ENCODE peak calls at places on chromosomes 12 and 14, in six cellular contexts. F is CD8-positive, alpha-beta memory T cell; N is upper lobe of right lung; P is GM12878; R is sigmoid colon; V is CD8-positive, alpha-beta T cell. E is an unnamed sample.

GRCh38 chr12:128381961-128382360 is 115.0 kb downstream of the TMEM132C start:
- DNase-seq in N (no peak), F (no peak), V (no peak), R (no peak), P (no peak), E (no peak)

GRCh38 chr12:22407397-22407796 is 72.9 kb upstream of the ST8SIA1 start:
- DNase-seq in P (no peak), R (no peak), N (no peak), V (no peak), F (no peak), E (no peak)

GRCh38 chr14:100067481-100067880 is 2.3 kb downstream of the EVL start:
- DNase-seq in N (no peak), F (no peak), P (no peak), V (no peak), R (no peak), E (no peak)

GRCh38 chr12:51887476-51888315 is at the start of gene ANKRD33:
- DNase-seq in P (no peak), F (no peak), R (peak; percentile 74), V (no peak), N (peak; percentile 79), E (no peak)

GRCh38 chr14:73272393-73272792 is 35.1 kb downstream of the PAPLN start:
- DNase-seq in N (no peak), P (no peak), R (no peak), F (no peak), V (no peak), E (no peak)

GRCh38 chr12:120292411-120292660 is 633 bp upstream of the RNU4-2 start:
- DNase-seq in N (no peak), R (no peak), F (no peak), P (no peak), V (no peak), E (no peak)

GRCh38 chr12:95805864-95806669 is 15.5 kb upstream of the NTN4 start:
- DNase-seq in F (no peak), R (no peak), P (no peak), V (no peak), N (no peak), E (peak; percentile 71)

GRCh38 chr12:32533971-32534590 is 134.7 kb downstream of the FGD4 start:
- DNase-seq in R (peak; percentile 82), F (no peak), P (no peak), V (no peak), N (no peak), E (no peak)

GRCh38 chr12:109815874-109816617 is 17.2 kb downstream of the TRPV4 start:
- DNase-seq in N (no peak), V (no peak), R (no peak), P (no peak), F (no peak), E (no peak)

GRCh38 chr12:94990222-94990621 is 13.3 kb downstream of the NDUFA12 start:
- DNase-seq in F (no peak), N (no peak), R (no peak), P (peak; percentile 41), V (no peak), E (no peak)

GRCh38 chr12:22569253-22569652 is 24.9 kb upstream of the C2CD5 start:
- DNase-seq in V (no peak), F (no peak), P (no peak), R (no peak), N (no peak), E (no peak)

GRCh38 chr14:68896132-68896531 is 83.0 kb downstream of the ACTN1 start:
- DNase-seq in P (no peak), F (no peak), V (no peak), N (no peak), R (no peak), E (no peak)
- H3K27ac ChIP-seq in P (no peak overlapping the region), F (no peak overlapping the region), V (no peak overlapping the region), N (no peak overlapping the region), R (peak overlapping the region; percentile 98), E (no peak overlapping the region)

GRCh38 chr12:49415426-49416040 is 48.3 kb downstream of the SPATS2 start:
- DNase-seq in P (no peak), V (no peak), R (no peak), N (no peak), F (no peak), E (no peak)
- H3K4me1 ChIP-seq in P (peaks cover under 1% of the 10 kb centered on the region), V (no peaks in the 10 kb centered on the region), R (no peaks in the 10 kb centered on the region), N (no peaks in the 10 kb centered on the region), F (no peaks in the 10 kb centered on the region), E (no peaks in the 10 kb centered on the region)

DNA sequence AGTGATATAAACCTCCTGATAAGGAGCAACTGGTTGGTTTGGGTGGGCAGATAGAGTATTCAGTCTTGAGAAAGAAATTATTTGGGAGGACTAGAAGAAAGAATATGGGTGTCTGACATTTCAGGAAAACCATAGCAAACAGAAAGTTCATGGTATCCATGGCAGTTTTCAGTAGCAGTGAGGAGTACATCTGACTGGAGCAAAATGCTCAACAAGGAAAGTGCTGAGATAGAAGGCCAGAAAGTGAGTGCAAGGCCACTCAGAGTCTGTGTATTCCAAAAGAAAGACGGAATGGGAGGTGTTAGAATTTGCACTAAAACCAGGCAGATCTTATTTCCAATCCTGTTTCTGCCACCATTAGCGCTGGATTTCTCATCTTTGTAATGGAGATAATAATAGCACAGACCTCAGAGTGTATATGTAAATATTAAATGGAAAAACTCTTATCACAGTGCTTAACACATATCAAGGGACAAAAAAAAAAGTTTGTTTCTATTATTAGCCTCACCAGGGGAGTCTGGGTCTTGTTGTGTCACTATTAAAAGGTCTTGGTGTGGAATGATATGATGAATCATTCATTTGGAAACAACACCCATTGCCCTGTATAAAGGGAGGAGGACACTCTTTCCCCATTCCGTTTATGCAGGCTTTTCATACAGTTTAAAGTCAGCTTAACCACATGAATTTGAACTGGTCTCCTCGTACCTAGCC is 349.8 kb downstream of the IPO8 start:
- DNase-seq in V (no peak), P (no peak), F (no peak), R (no peak), N (no peak), E (no peak)
- H3K27ac ChIP-seq in V (no peak overlapping the region), P (no peak overlapping the region), F (no peak overlapping the region), R (no peak overlapping the region), N (no peak overlapping the region), E (no peak overlapping the region)

GRCh38 chr12:14949631-14950030 is 11.3 kb upstream of the ERP27 start:
- DNase-seq in P (no peak), F (no peak), R (no peak), N (no peak), V (no peak), E (no peak)
- H3K4me1 ChIP-seq in P (peaks cover 53% of the 10 kb centered on the region), F (peaks cover 100% of the 10 kb centered on the region), R (peaks cover 28% of the 10 kb centered on the region), N (peaks cover 84% of the 10 kb centered on the region), V (peaks cover 97% of the 10 kb centered on the region), E (peaks cover 100% of the 10 kb centered on the region)

GRCh38 chr14:104688755-104689619 is at the start of gene INF2:
- DNase-seq in P (no peak), R (no peak), N (peak; percentile 83), V (peak; percentile 64), F (peak; percentile 32), E (peak; percentile 45)
- H3K27ac ChIP-seq in P (peak within 1 kb of the TSS; percentile 61), R (peak within 1 kb of the TSS; percentile 82), N (peak within 1 kb of the TSS; percentile 73), V (peak within 1 kb of the TSS; percentile 44), F (peak within 1 kb of the TSS; percentile 16), E (peak within 1 kb of the TSS; percentile 59)

GRCh38 chr12:16604853-16605252 is 1.1 kb downstream of the LMO3 start:
- DNase-seq in V (no peak), P (no peak), F (no peak), R (peak; percentile 76), N (no peak), E (no peak)

GRCh38 chr12:16606936-16607335 is 974 bp upstream of the LMO3 start:
- DNase-seq in R (no peak), F (no peak), V (no peak), N (no peak), P (no peak), E (no peak)

GRCh38 chr12:16606201-16606849 is 363 bp upstream of the LMO3 start:
- DNase-seq in R (peak; percentile 84), N (peak; percentile 78), P (no peak), V (no peak), F (no peak), E (no peak)

GRCh38 chr12:16606117-16606200 is at the start of gene LMO3:
- DNase-seq in F (no peak), R (no peak), V (no peak), N (no peak), P (no peak), E (no peak)

DNA sequence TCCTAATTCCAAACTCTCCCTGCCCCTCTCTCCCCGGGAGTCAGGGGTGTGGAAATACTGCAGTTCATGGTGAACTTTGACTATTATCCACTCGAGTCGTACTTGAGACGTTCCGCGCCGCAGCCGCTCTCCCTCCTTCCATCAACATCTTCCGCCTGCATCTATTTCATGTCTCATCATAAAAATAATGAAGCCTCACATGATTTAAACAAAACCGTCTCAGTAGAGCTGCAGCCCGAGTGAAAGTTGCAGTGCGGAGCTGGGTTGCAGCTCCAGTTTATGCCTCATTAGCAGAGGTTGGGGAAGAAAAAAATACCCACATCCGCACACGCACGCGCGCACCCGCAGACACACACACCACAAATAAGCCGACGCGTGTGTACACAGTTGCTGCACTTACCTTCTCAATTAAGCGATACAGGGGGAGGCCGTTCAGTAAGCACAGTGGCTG is 271 bp downstream of the LMO3 start:
- DNase-seq in R (peak; percentile 66), P (no peak), V (no peak), N (peak; percentile 66), F (no peak), E (no peak)
- H3K4me1 ChIP-seq in R (peaks cover 5% of the 10 kb centered on the region), P (peaks cover under 1% of the 10 kb centered on the region), V (no peaks in the 10 kb centered on the region), N (no peaks in the 10 kb centered on the region), F (no peaks in the 10 kb centered on the region), E (no peaks in the 10 kb centered on the region)

GRCh38 chr12:27969011-27969900 is 3.3 kb downstream of the PTHLH start:
- DNase-seq in P (no peak), R (peak; percentile 65), V (no peak), N (peak; percentile 63), F (no peak), E (no peak)
- H3K27ac ChIP-seq in P (no peak overlapping the region), R (peak overlapping the region; percentile 59), V (no peak overlapping the region), N (no peak overlapping the region), F (no peak overlapping the region), E (no peak overlapping the region)

E was measured in CD4-positive, alpha-beta memory T cell.